ENCODE peak calls at places on chromosomes 4 and X, in nine cellular contexts. T, R, V, S, U, N, A, W and H are unnamed samples.

GRCh38 chr4:96766359-96766758 is 926.5 kb downstream of the PDHA2 start:
- DNase-seq in T (no peak), R (no peak), V (no peak), S (no peak), U (no peak), N (peak), A (no peak), W (no peak), H (no peak)

GRCh38 chr4:74540193-74540592 is 95.3 kb downstream of the AREG start:
- DNase-seq in T (no peak), R (no peak), V (no peak), S (no peak), U (no peak), N (peak), A (no peak), W (no peak), H (no peak)

GRCh38 chr4:26782168-26782829 is 78.3 kb upstream of the STIM2 start:
- DNase-seq in T (no peak), R (no peak), V (no peak), S (no peak), U (peak), N (no peak), A (no peak), W (no peak), H (no peak)

GRCh38 chrX:132834109-132834508 is 124.3 kb downstream of the HS6ST2 start:
- DNase-seq in T (no peak), R (no peak), V (no peak), S (no peak), U (no peak), N (no peak), A (no peak), W (no peak), H (no peak)

GRCh38 chr4:168183717-168184571 is 91.6 kb downstream of the ANXA10 start:
- DNase-seq in T (no peak), R (no peak), V (no peak), S (no peak), U (peak), N (peak), A (peak), W (no peak), H (peak)

GRCh38 chrX:130071611-130072349 is 38.5 kb downstream of the ELF4 start:
- DNase-seq in T (no peak), R (no peak), V (no peak), S (no peak), U (no peak), N (no peak), A (no peak), W (no peak), H (no peak)

GRCh38 chr4:109629775-109630174 is 69.7 kb downstream of the MCUB start:
- DNase-seq in T (no peak), R (no peak), V (no peak), S (no peak), U (no peak), N (no peak), A (no peak), W (no peak), H (no peak)

GRCh38 chrX:129932792-129933321 is 26.9 kb downstream of the UTP14A start:
- DNase-seq in T (no peak), R (no peak), V (no peak), S (no peak), U (no peak), N (peak), A (no peak), W (peak), H (peak)

GRCh38 chr4:121189811-121190210 is 25.7 kb upstream of the TNIP3 start:
- DNase-seq in T (no peak), R (peak), V (peak), S (no peak), U (no peak), N (no peak), A (no peak), W (no peak), H (no peak)

GRCh38 chr4:42371306-42372063 is 25.8 kb upstream of the SHISA3 start:
- DNase-seq in T (no peak), R (peak), V (no peak), S (no peak), U (no peak), N (peak), A (peak), W (no peak), H (no peak)

GRCh38 chr4:87399148-87399547 is 8.2 kb upstream of the HSD17B11 start:
- DNase-seq in T (no peak), R (no peak), V (no peak), S (no peak), U (no peak), N (no peak), A (no peak), W (no peak), H (no peak)

GRCh38 chr4:105042451-105042850 is 104.2 kb upstream of the TET2 start:
- DNase-seq in T (no peak), R (no peak), V (no peak), S (no peak), U (no peak), N (no peak), A (no peak), W (no peak), H (no peak)

GRCh38 chr4:41600243-41600642 is 62.3 kb downstream of the LIMCH1 start:
- DNase-seq in T (no peak), R (no peak), V (no peak), S (no peak), U (no peak), N (peak), A (no peak), W (no peak), H (peak)

GRCh38 chr4:152937535-152938236 is 1.6 kb downstream of the FHDC1 start:
- DNase-seq in T (peak), R (peak), V (no peak), S (peak), U (no peak), N (peak), A (peak), W (peak), H (no peak)

GRCh38 chr4:142329304-142329703 is 516.8 kb downstream of the INPP4B start:
- DNase-seq in T (no peak), R (no peak), V (no peak), S (no peak), U (no peak), N (no peak), A (no peak), W (no peak), H (no peak)

GRCh38 chrX:73215263-73215662 is 612 bp upstream of the NAP1L2 start:
- DNase-seq in T (no peak), R (no peak), V (no peak), S (no peak), U (no peak), N (no peak), A (no peak), W (no peak), H (no peak)

GRCh38 chrX:24371391-24371972 is 11.0 kb downstream of the SUPT20HL1 start:
- DNase-seq in T (peak), R (peak), V (peak), S (no peak), U (peak), N (peak), A (peak), W (peak), H (peak)

GRCh38 chrX:110310000-110310790 is 7.7 kb downstream of the AMMECR1 start:
- DNase-seq in T (no peak), R (no peak), V (no peak), S (no peak), U (no peak), N (peak), A (no peak), W (no peak), H (no peak)

GRCh38 chr4:133148690-133149363 is at the start of gene PCDH10:
- DNase-seq in T (peak), R (no peak), V (no peak), S (peak), U (peak), N (peak), A (no peak), W (peak), H (peak)

GRCh38 chr4:41287852-41288251 is 31.1 kb downstream of the UCHL1 start:
- DNase-seq in T (no peak), R (no peak), V (no peak), S (no peak), U (no peak), N (no peak), A (no peak), W (no peak), H (no peak)

GRCh38 chr4:38610844-38611550 is 53.0 kb upstream of the KLF3 start:
- DNase-seq in T (peak), R (no peak), V (no peak), S (no peak), U (no peak), N (no peak), A (no peak), W (no peak), H (no peak)

GRCh38 chrX:46687619-46688018 is 71.3 kb downstream of the SLC9A7 start:
- DNase-seq in T (no peak), R (no peak), V (no peak), S (no peak), U (no peak), N (peak), A (no peak), W (no peak), H (no peak)

GRCh38 chr4:139645458-139645857 is 20.2 kb upstream of the MGST2 start:
- DNase-seq in T (no peak), R (no peak), V (no peak), S (no peak), U (no peak), N (no peak), A (peak), W (no peak), H (no peak)

GRCh38 chr4:101103381-101104142 is 243.8 kb downstream of the PPP3CA start:
- DNase-seq in T (no peak), R (peak), V (no peak), S (no peak), U (no peak), N (no peak), A (no peak), W (peak), H (no peak)

GRCh38 chr4:183485411-183486160 is 19.3 kb upstream of the ING2 start:
- DNase-seq in T (no peak), R (no peak), V (no peak), S (no peak), U (no peak), N (no peak), A (no peak), W (no peak), H (no peak)

GRCh38 chrX:15911729-15912550 is 57.3 kb upstream of the AP1S2 start:
- DNase-seq in T (no peak), R (peak), V (no peak), S (no peak), U (peak), N (peak), A (no peak), W (no peak), H (no peak)

GRCh38 chrX:13597928-13598327 is 28.5 kb downstream of the EGFL6 start:
- DNase-seq in T (peak), R (no peak), V (no peak), S (no peak), U (no peak), N (no peak), A (no peak), W (no peak), H (no peak)